ENCODE peak calls at places on chromosomes 3 and 15, in four cellular contexts. R is thyroid gland, Y is adipocyte, I is Peyer's patch. U is an unnamed sample.

GRCh38 chr15:90991587-90992285 is 2.6 kb downstream of the PRC1 start:
- DNase-seq in Y (no peak), R (no peak), I (no peak), U (no peak)

GRCh38 chr3:54349231-54349647 is 226.9 kb downstream of the CACNA2D3 start:
- DNase-seq in R (no peak), I (no peak), Y (no peak), U (no peak)

GRCh38 chr3:42129014-42129953 is 38.1 kb downstream of the TRAK1 start:
- DNase-seq in R (peak; percentile 26), Y (no peak), I (peak; percentile 71), U (no peak)

GRCh38 chr3:182400838-182401237 is 392.5 kb upstream of the ATP11B start:
- DNase-seq in I (no peak), R (no peak), Y (no peak), U (no peak)

GRCh38 chr3:182692685-182693084 is 100.6 kb upstream of the ATP11B start:
- DNase-seq in I (no peak), R (no peak), Y (no peak), U (no peak)

GRCh38 chr15:87461621-87462020 is 794.9 kb downstream of the NTRK3 start:
- DNase-seq in I (no peak), Y (no peak), R (no peak), U (no peak)

GRCh38 chr15:75532413-75533250 is 46.5 kb downstream of the PTPN9 start:
- DNase-seq in I (peak; percentile 67), R (peak; percentile 47), Y (peak; percentile 72), U (no peak)

GRCh38 chr3:10310578-10310977 is 10.3 kb downstream of the SEC13 start:
- DNase-seq in Y (peak; percentile 83), R (no peak), I (no peak), U (no peak)

GRCh38 chr15:66760968-66761722 is 59.1 kb downstream of the SMAD6 start:
- DNase-seq in I (no peak), Y (no peak), R (no peak), U (peak; percentile 57)

GRCh38 chr3:115999598-115999997 is 376.3 kb downstream of the GAP43 start:
- DNase-seq in R (no peak), Y (no peak), I (no peak), U (no peak)

GRCh38 chr15:91924842-91925495 is 71.5 kb downstream of the SLCO3A1 start:
- DNase-seq in R (no peak), I (no peak), Y (no peak), U (no peak)

GRCh38 chr15:85642693-85643058 is 152.0 kb downstream of the KLHL25 start:
- DNase-seq in Y (peak; percentile 59), R (peak; percentile 70), I (no peak), U (no peak)

GRCh38 chr15:78155355-78155939 is 6.3 kb downstream of the IDH3A start:
- DNase-seq in Y (peak; percentile 66), I (no peak), R (no peak), U (no peak)
- H3K4me3 ChIP-seq in Y (peak overlapping the region; percentile 59), I (no peak overlapping the region), R (no peak overlapping the region), U (no peak overlapping the region)

DNA sequence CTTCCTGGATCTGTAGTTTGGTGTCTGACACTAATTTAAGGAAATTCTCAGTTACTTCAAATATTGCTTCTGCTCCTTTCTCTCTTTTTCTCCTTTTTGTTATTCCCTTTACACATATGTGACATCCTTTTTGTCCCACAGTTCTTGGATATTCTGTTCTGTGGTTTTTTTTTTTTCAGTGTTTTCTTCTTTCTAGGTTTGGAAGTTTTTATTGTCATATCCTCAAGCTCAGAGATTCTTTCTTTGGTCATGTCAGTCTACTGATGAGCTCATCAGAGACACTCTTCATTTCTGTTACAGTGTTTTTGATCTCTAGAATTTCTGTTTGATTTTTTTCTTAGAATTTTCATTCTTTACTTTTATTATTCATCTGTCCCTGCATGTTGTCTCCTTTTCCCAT is 140.5 kb downstream of the SPATA16 start:
- DNase-seq in I (no peak), R (no peak), Y (no peak), U (no peak)
- H3K4me3 ChIP-seq in I (no peak overlapping the region), R (no peak overlapping the region), Y (no peak overlapping the region), U (no peak overlapping the region)

DNA sequence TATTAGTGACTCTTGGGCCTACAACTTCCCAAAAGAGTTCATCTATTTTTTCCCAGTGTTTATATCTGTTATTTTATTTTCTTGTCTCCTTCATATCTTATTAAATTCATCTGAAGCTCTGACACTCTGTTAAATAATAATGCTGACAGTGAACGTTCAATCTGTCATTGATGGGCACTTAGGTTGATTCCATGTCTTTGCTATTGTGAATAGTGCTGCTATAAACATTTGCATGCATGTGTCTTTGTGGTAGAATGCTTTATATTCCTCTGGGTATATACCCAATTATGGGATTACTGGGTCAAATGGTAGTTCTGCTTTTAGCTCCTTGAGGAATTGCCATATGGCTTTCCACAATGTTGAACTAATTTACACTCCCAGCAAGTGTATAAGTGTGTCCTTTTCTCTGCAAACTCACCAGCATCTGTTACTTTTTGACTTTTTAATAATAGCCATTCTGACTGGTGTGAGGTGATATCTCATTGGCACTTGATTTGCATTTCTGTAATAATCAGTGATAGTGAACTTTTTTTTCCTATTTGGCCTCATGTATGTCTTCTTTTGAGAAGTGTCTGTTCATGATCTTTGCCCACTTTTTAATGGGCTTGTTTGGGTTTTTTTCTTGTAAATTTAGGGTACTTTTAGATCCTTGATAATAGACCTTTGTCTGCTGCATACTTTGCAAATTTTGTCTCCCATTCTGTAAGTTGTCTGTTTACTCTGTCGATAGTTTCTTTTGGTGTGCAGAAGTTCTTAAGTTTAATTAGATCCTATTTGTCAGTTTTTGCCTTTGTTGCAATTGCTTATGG is 122.5 kb downstream of the LEKR1 start:
- DNase-seq in Y (no peak), I (no peak), R (no peak), U (no peak)
- H3K4me3 ChIP-seq in Y (no peak overlapping the region), I (no peak overlapping the region), R (no peak overlapping the region), U (no peak overlapping the region)

DNA sequence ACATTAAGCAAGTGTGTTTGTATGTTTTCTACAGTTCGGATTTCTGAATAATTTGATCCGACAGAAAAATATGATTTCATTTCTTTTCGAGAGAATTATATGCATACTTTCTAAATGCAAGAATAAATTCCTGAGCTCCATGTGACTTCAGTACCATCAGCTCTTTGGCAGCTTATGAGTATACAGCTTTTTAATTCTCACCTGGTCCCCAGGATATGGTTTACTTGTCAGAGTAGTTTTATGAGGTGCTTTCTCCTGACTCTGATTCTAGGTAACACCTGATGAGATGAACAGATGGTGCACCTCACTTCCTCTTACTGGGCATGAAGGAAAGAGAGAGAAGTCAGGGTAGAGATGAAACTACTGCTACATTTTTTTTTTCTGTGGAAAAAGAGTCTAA is 3.1 kb downstream of the HGD start:
- DNase-seq in I (no peak), R (no peak), Y (no peak), U (no peak)
- H3K4me3 ChIP-seq in I (peak overlapping the region; percentile 40), R (no peak overlapping the region), Y (peak overlapping the region; percentile 71), U (no peak overlapping the region)

GRCh38 chr15:57356178-57356577 is 20.1 kb upstream of the CGNL1 start:
- DNase-seq in Y (no peak), R (no peak), I (no peak), U (no peak)
- H3K4me3 ChIP-seq in Y (no peak overlapping the region), R (no peak overlapping the region), I (no peak overlapping the region), U (no peak overlapping the region)

GRCh38 chr3:124032881-124033359 is 41.0 kb upstream of the ROPN1 start:
- DNase-seq in I (peak; percentile 82), R (peak; percentile 84), Y (peak; percentile 96), U (peak; percentile 81)
- H3K4me3 ChIP-seq in I (peak overlapping the region; percentile 69), R (peak overlapping the region; percentile 71), Y (peak overlapping the region; percentile 89), U (peak overlapping the region; percentile 69)

U was measured in lower lobe of right lung.